ENCODE peak calls at places on chromosomes 12 and 14, in five cellular contexts. H, O, E, K and R are unnamed samples.

GRCh38 chr12:113088971-113089756 is 32.6 kb downstream of the DTX1 start:
- DNase-seq in K (no peak), O (no peak), H (no peak), E (no peak), R (no peak)

GRCh38 chr14:100289916-100290606 is 16.2 kb downstream of the SLC25A29 start:
- DNase-seq in E (peak; percentile 31), K (no peak), O (no peak), H (no peak), R (no peak)

GRCh38 chr14:91116913-91117588 is 3.2 kb downstream of the DGLUCY start:
- DNase-seq in K (no peak), H (no peak), O (no peak), E (no peak), R (no peak)

GRCh38 chr12:58969227-58969626 is 48.9 kb upstream of the LRIG3 start:
- DNase-seq in H (no peak), K (no peak), E (no peak), O (no peak), R (no peak)

GRCh38 chr14:64891839-64892375 is 12.2 kb upstream of the SPTB start:
- DNase-seq in H (no peak), E (no peak), K (no peak), O (no peak), R (peak; percentile 32)

GRCh38 chr14:54364555-54365415 is 32.0 kb upstream of the CDKN3 start:
- DNase-seq in O (peak; percentile 25), H (no peak), E (no peak), K (peak; percentile 62), R (no peak)

GRCh38 chr14:60166144-60166543 is 946 bp upstream of the DHRS7 start:
- DNase-seq in O (no peak), H (no peak), E (no peak), K (no peak), R (no peak)

GRCh38 chr14:95157987-95158712 is 821 bp upstream of the DICER1 start:
- DNase-seq in K (no peak), H (no peak), E (no peak), O (no peak), R (no peak)

GRCh38 chr14:94040247-94040646 is 14.1 kb downstream of the OTUB2 start:
- DNase-seq in O (no peak), K (no peak), E (no peak), H (no peak), R (no peak)

GRCh38 chr12:119259483-119259882 is 75.0 kb upstream of the CCDC60 start:
- DNase-seq in K (no peak), E (no peak), H (no peak), O (no peak), R (no peak)

GRCh38 chr14:36068777-36069534 is 107.6 kb downstream of the PTCSC3 start:
- DNase-seq in O (no peak), H (no peak), K (no peak), E (no peak), R (no peak)

GRCh38 chr14:54322668-54323380 is 74.0 kb upstream of the CDKN3 start:
- DNase-seq in H (no peak), E (no peak), K (peak; percentile 43), O (no peak), R (no peak)

GRCh38 chr14:61026523-61026922 is 45.5 kb downstream of the SLC38A6 start:
- DNase-seq in E (no peak), H (peak; percentile 57), O (no peak), K (no peak), R (no peak)

GRCh38 chr12:107607464-107608392 is 77.9 kb upstream of the PWP1 start:
- DNase-seq in O (peak; percentile 80), K (peak; percentile 75), H (peak; percentile 85), E (peak; percentile 80), R (peak; percentile 89)

GRCh38 chr12:25794580-25794979 is 163.9 kb upstream of the RASSF8 start:
- DNase-seq in K (no peak), H (no peak), O (no peak), E (no peak), R (no peak)

GRCh38 chr12:32264995-32265394 is 134.4 kb upstream of the FGD4 start:
- DNase-seq in H (no peak), K (no peak), O (no peak), E (no peak), R (peak; percentile 31)

GRCh38 chr12:79251356-79251755 is 386.8 kb downstream of the SYT1 start:
- DNase-seq in O (no peak), E (no peak), H (no peak), K (no peak), R (no peak)

GRCh38 chr12:26121841-26122680 is 2.8 kb downstream of the BHLHE41 start:
- DNase-seq in O (peak; percentile 43), K (peak; percentile 49), E (no peak), H (peak; percentile 67), R (peak; percentile 11)

GRCh38 chr14:37443461-37443860 is 151.6 kb downstream of the FOXA1 start:
- DNase-seq in E (no peak), O (no peak), K (no peak), H (no peak), R (no peak)

GRCh38 chr12:56163533-56164344 is 5.6 kb downstream of the MYL6 start:
- DNase-seq in K (no peak), E (no peak), H (no peak), O (no peak), R (no peak)

GRCh38 chr12:4954632-4955354 is 45.1 kb downstream of the KCNA1 start:
- DNase-seq in E (no peak), K (no peak), H (no peak), O (no peak), R (peak; percentile 31)

GRCh38 chr12:131065279-131065678 is 111.6 kb downstream of the ADGRD1 start:
- DNase-seq in O (peak; percentile 4), E (no peak), K (peak; percentile 17), H (no peak), R (no peak)

GRCh38 chr12:28218875-28219274 is 28.6 kb downstream of the CCDC91 start:
- DNase-seq in O (no peak), E (no peak), K (no peak), H (no peak), R (no peak)

GRCh38 chr12:68042212-68042699 is 53.0 kb downstream of the IFNG-AS1 start:
- DNase-seq in O (no peak), H (no peak), K (no peak), E (no peak), R (peak; percentile 27)

GRCh38 chr12:112381421-112381897 is 772 bp downstream of the HECTD4 start:
- DNase-seq in H (peak; percentile 54), K (peak; percentile 25), O (peak; percentile 15), E (no peak), R (peak; percentile 34)

GRCh38 chr14:99788713-99789112 is 4.5 kb upstream of the EML1 start:
- DNase-seq in E (no peak), H (no peak), O (no peak), K (no peak), R (no peak)

GRCh38 chr12:123807670-123808069 is 45.6 kb downstream of the DNAH10 start:
- DNase-seq in E (no peak), H (no peak), O (no peak), K (no peak), R (no peak)

GRCh38 chr12:52871291-52871961 is 22.6 kb upstream of the KRT78 start:
- DNase-seq in E (no peak), H (no peak), O (no peak), K (no peak), R (no peak)

GRCh38 chr14:92135269-92135668 is 13.5 kb downstream of the CPSF2 start:
- DNase-seq in K (no peak), E (no peak), O (no peak), H (no peak), R (no peak)

GRCh38 chr12:179131-179884 is 34.6 kb downstream of the SLC6A12 start:
- DNase-seq in O (peak; percentile 59), H (no peak), E (no peak), K (peak; percentile 60), R (no peak)

DNA sequence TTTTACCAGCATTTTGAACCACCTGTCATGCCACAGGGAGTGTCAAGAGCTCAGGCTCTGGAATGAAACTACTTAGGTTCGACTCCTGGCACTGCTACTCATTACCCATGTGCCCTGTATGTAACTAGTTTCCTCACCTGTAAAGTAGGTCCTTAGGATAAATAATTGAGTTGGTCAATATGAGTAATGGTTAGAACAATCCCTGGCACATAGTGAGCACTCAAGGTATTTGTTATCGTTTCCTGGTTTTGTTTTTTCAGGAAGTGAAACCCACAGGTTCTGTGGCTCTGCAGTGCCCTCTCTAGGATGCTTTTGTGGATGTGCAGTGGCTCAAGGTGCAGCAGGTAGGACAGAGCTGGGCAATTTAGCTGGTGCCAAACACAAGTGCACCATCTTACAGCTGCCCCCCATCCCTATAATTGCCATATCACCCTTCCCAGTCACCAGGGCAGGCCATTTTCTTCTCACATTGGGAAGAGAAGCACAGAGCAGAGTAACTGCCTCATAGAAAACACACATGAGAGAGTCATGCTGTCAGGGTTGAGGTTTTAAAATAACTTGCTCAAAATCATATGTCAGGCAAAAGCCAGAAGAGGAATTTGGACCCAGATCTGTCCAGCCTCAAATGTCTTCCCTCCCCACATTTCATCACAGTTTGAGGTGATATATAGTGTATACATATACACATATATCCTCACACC is 297.5 kb downstream of the RPAP3 start:
- DNase-seq in K (no peak), H (no peak), O (no peak), E (no peak), R (no peak)
- TF ChIP-seq CTCF in K (peak; percentile 40), H (peak; percentile 52), O (peak; percentile 36), E (no peak), R (peak; percentile 20)

GRCh38 chr12:44885902-44886301 is 9.8 kb upstream of the NELL2 start:
- DNase-seq in K (no peak), O (no peak), H (no peak), E (no peak), R (no peak)
- H3K27ac ChIP-seq in K (no peak overlapping the region), O (no peak overlapping the region), H (no peak overlapping the region), E (no peak overlapping the region), R (no peak overlapping the region)

DNA sequence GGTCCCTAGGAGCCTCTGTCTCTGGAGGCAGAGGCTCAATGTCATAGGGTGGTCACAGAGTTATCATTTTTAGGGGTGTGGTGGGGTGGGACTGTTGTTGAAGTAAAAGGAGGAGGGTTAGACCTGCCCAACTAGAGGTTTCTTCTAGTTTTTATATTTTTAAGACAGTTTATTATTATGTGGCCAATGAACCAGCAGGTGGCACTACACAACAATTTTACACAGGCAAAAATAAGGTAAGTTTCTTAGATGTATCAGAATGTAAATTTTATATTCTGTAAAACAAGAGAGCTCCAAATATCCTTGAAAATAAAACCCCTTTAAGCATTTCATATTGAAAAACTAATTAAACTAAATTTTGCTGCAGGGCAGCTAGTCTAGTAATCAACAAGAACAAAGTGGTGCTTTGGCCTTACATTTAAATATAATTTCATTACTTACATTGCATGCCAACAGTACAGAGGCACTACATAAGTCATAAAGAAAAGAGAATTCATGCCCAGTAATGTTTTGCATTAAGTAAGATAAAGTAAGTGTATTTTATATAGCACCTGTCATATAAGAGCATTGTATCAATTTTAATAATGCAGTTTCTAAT is 22.2 kb upstream of the OVCH1 start:
- DNase-seq in H (no peak), E (no peak), O (no peak), K (no peak), R (peak; percentile 9)
- TF ChIP-seq CTCF in H (peak; percentile 62), E (no peak), O (peak; percentile 75), K (peak; percentile 75), R (no peak)

GRCh38 chr12:12871587-12872138 is 19.7 kb upstream of the GPRC5A start:
- DNase-seq in E (no peak), O (no peak), K (no peak), H (no peak), R (no peak)
- H3K27ac ChIP-seq in E (peak overlapping the region; percentile 81), O (no peak overlapping the region), K (no peak overlapping the region), H (peak overlapping the region; percentile 67), R (no peak overlapping the region)